ENCODE peak calls at places on chromosomes 2 and 18, in four cellular contexts. K, A, X and O are unnamed samples.

GRCh38 chr2:108217211-108217610 is 22.6 kb upstream of the SULT1C3 start:
- DNase-seq in K (no peak), A (no peak), X (no peak), O (no peak)

GRCh38 chr2:84495539-84496146 is 20.7 kb upstream of the DNAH6 start:
- DNase-seq in K (peak), A (no peak), X (no peak), O (no peak)

GRCh38 chr18:46301571-46301970 is 197.4 kb downstream of the HAUS1 start:
- DNase-seq in K (no peak), A (no peak), X (peak), O (no peak)

GRCh38 chr2:143452817-143453462 is 323.7 kb downstream of the ARHGAP15 start:
- DNase-seq in K (no peak), A (no peak), X (no peak), O (no peak)

GRCh38 chr2:177281400-177282021 is 17.0 kb upstream of the NFE2L2 start:
- DNase-seq in K (no peak), A (no peak), X (no peak), O (no peak)

GRCh38 chr2:202122975-202123765 is 50.1 kb downstream of the KIAA2012 start:
- DNase-seq in K (no peak), A (no peak), X (no peak), O (no peak)

GRCh38 chr2:158395166-158395565 is 61.4 kb downstream of the CCDC148 start:
- DNase-seq in K (no peak), A (no peak), X (no peak), O (no peak)

GRCh38 chr18:11607897-11608296 is 1.5 kb upstream of the SLC35G4 start:
- DNase-seq in K (no peak), A (no peak), X (no peak), O (no peak)

GRCh38 chr2:200266406-200266805 is 40.1 kb upstream of the SPATS2L start:
- DNase-seq in K (no peak), A (no peak), X (no peak), O (no peak)

GRCh38 chr18:9742588-9743131 is 34.6 kb downstream of the RAB31 start:
- DNase-seq in K (no peak), A (no peak), X (no peak), O (no peak)

GRCh38 chr18:59024829-59025228 is 114.9 kb upstream of the SEC11C start:
- DNase-seq in K (no peak), A (no peak), X (no peak), O (no peak)

GRCh38 chr2:240817496-240818292 is 2.3 kb downstream of the KIF1A start:
- DNase-seq in K (no peak), A (no peak), X (no peak), O (no peak)

GRCh38 chr2:217162533-217162932 is 302.7 kb upstream of the TNP1 start:
- DNase-seq in K (peak), A (peak), X (no peak), O (no peak)

GRCh38 chr2:41937464-41937861 is 110.4 kb upstream of the PKDCC start:
- DNase-seq in K (no peak), A (no peak), X (peak), O (no peak)

GRCh38 chr2:177629357-177630000 is 236.9 kb downstream of the AGPS start:
- DNase-seq in K (no peak), A (no peak), X (no peak), O (no peak)

GRCh38 chr2:206850369-206850768 is 85.0 kb downstream of the FASTKD2 start:
- DNase-seq in K (no peak), A (no peak), X (no peak), O (no peak)

GRCh38 chr2:226207671-226208070 is 591.9 kb downstream of the IRS1 start:
- DNase-seq in K (no peak), A (no peak), X (no peak), O (no peak)

GRCh38 chr18:76494541-76495403 is at the start of gene ZNF516:
- DNase-seq in K (peak), A (no peak), X (no peak), O (no peak)

GRCh38 chr2:218645126-218645525 is 14.3 kb downstream of the ZNF142 start:
- DNase-seq in K (no peak), A (no peak), X (no peak), O (no peak)

GRCh38 chr2:155310589-155310988 is 612.1 kb downstream of the KCNJ3 start:
- DNase-seq in K (peak), A (no peak), X (no peak), O (no peak)

GRCh38 chr18:23131693-23132319 is 3.5 kb upstream of the CABLES1 start:
- DNase-seq in K (peak), A (peak), X (peak), O (no peak)

GRCh38 chr2:59182249-59182648 is 941.1 kb upstream of the FANCL start:
- DNase-seq in K (peak), A (no peak), X (peak), O (no peak)

GRCh38 chr2:223107825-223108224 is 55.8 kb downstream of the KCNE4 start:
- DNase-seq in K (no peak), A (no peak), X (no peak), O (no peak)

GRCh38 chr2:96265349-96265839 is 403 bp downstream of the TMEM127 start:
- DNase-seq in K (peak), A (peak), X (no peak), O (no peak)

GRCh38 chr2:105156166-105156565 is 85.4 kb upstream of the GPR45 start:
- DNase-seq in K (no peak), A (no peak), X (no peak), O (no peak)